ENCODE peak calls at places on chromosome 4, in nine cellular contexts. Z is T-cell, O is mesendoderm, L is AML-193, Y is NCI-H82, W is esophagus squamous epithelium, I is heart right ventricle, M is heart left ventricle, B is left ventricle myocardium inferior. J is an unnamed sample.
A peak's percentile ranks its signal among the peaks of the same experiment; 100 is the strongest.

GRCh38 chr4:70801265-70801809 is 38.4 kb downstream of the GRSF1 start:
- DNase-seq in Z (no peak), O (no peak), L (no peak), Y (no peak), W (no peak), I (no peak), M (no peak), B (no peak), J (no peak)

GRCh38 chr4:15654556-15655222 is 468 bp downstream of the FBXL5 start:
- DNase-seq in Z (no peak), O (peak; percentile 55), L (no peak), Y (peak; percentile 56), W (no peak), I (peak; percentile 55), M (peak; percentile 56), B (peak; percentile 54), J (peak; percentile 68)

GRCh38 chr4:47505666-47506065 is 20.6 kb downstream of the ATP10D start:
- DNase-seq in Z (no peak), O (no peak), L (no peak), Y (no peak), W (no peak), I (no peak), M (no peak), B (no peak), J (no peak)

GRCh38 chr4:25842229-25842840 is 20.5 kb downstream of the SEL1L3 start:
- DNase-seq in Z (peak; percentile 48), O (peak; percentile 47), L (no peak), Y (no peak), W (no peak), I (no peak), M (no peak), B (no peak), J (no peak)

GRCh38 chr4:55762815-55763214 is 56.8 kb upstream of the EXOC1L start:
- DNase-seq in Z (no peak), O (no peak), L (no peak), Y (peak; percentile 19), W (no peak), I (no peak), M (no peak), B (no peak), J (no peak)

GRCh38 chr4:145480257-145480656 is 1.4 kb upstream of the SMAD1 start:
- DNase-seq in Z (no peak), O (no peak), L (peak; percentile 85), Y (no peak), W (no peak), I (no peak), M (no peak), B (no peak), J (peak; percentile 7)

GRCh38 chr4:41865306-41865980 is 69.8 kb upstream of the TMEM33 start:
- DNase-seq in Z (no peak), O (peak; percentile 42), L (no peak), Y (peak; percentile 94), W (no peak), I (no peak), M (no peak), B (no peak), J (no peak)

GRCh38 chr4:96630839-96631238 is 790.9 kb downstream of the PDHA2 start:
- DNase-seq in Z (no peak), O (no peak), L (no peak), Y (no peak), W (no peak), I (no peak), M (no peak), B (no peak), J (no peak)

GRCh38 chr4:17664755-17665154 is 50.3 kb downstream of the MED28 start:
- DNase-seq in Z (no peak), O (no peak), L (no peak), Y (no peak), W (no peak), I (no peak), M (no peak), B (no peak), J (no peak)